ENCODE peak calls at places on chromosome X, in four cellular contexts. Y is HCT116, B is K562, J is HepG2. H is an unnamed sample.

GRCh38 chrX:49167740-49168108 is 4.0 kb upstream of the PLP2 start:
- DNase-seq in Y (no peak), B (no peak), J (no peak), H (no peak)

GRCh38 chrX:41516995-41517660 is 70.0 kb downstream of the NYX start:
- DNase-seq in Y (no peak), B (no peak), J (no peak), H (no peak)

GRCh38 chrX:121831601-121832000 is 784.2 kb downstream of the GLUD2 start:
- DNase-seq in Y (no peak), B (no peak), J (no peak), H (no peak)

GRCh38 chrX:110409925-110410324 is 51.3 kb downstream of the RTL9 start:
- DNase-seq in Y (no peak), B (peak; percentile 53), J (no peak), H (no peak)

GRCh38 chrX:27435031-27435430 is 28.1 kb downstream of the PPP4R3C start:
- DNase-seq in Y (no peak), B (no peak), J (no peak), H (no peak)

GRCh38 chrX:12798601-12799000 is 7.4 kb downstream of the PRPS2 start:
- DNase-seq in Y (no peak), B (no peak), J (no peak), H (no peak)

GRCh38 chrX:20066968-20067708 is 49.6 kb downstream of the MAP7D2 start:
- DNase-seq in Y (peak; percentile 38), B (peak; percentile 27), J (peak; percentile 35), H (peak; percentile 30)

GRCh38 chrX:67585401-67585800 is 41.6 kb downstream of the AR start:
- DNase-seq in Y (no peak), B (no peak), J (no peak), H (no peak)

GRCh38 chrX:153944140-153944799 is at the start of gene RENBP:
- DNase-seq in Y (no peak), B (peak; percentile 59), J (no peak), H (no peak)

GRCh38 chrX:39823424-39823823 is 274.3 kb downstream of the BCOR start:
- DNase-seq in Y (no peak), B (no peak), J (no peak), H (no peak)

GRCh38 chrX:148872153-148872540 is 371.7 kb downstream of the AFF2 start:
- DNase-seq in Y (no peak), B (no peak), J (no peak), H (no peak)

GRCh38 chrX:1661048-1661921 is 46.4 kb downstream of the ASMT start:
- DNase-seq in Y (peak; percentile 60), B (peak; percentile 26), J (peak; percentile 13), H (no peak)

GRCh38 chrX:104833401-104833800 is 267.4 kb downstream of the IL1RAPL2 start:
- DNase-seq in Y (no peak), B (no peak), J (no peak), H (no peak)

GRCh38 chrX:150889131-150889530 is 9.3 kb downstream of the CD99L2 start:
- DNase-seq in Y (no peak), B (no peak), J (no peak), H (no peak)

GRCh38 chrX:70464051-70464450 is 19.4 kb downstream of the DLG3 start:
- DNase-seq in Y (no peak), B (no peak), J (no peak), H (no peak)

GRCh38 chrX:44265559-44265958 is 77.9 kb downstream of the EFHC2 start:
- DNase-seq in Y (no peak), B (no peak), J (no peak), H (no peak)

GRCh38 chrX:23612846-23613245 is 54.4 kb upstream of the PRDX4 start:
- DNase-seq in Y (no peak), B (no peak), J (no peak), H (no peak)

GRCh38 chrX:11588097-11588496 is 77.6 kb downstream of the ARHGAP6 start:
- DNase-seq in Y (no peak), B (peak; percentile 4), J (no peak), H (no peak)

GRCh38 chrX:54826598-54826997 is 19.1 kb downstream of the MAGED2 start:
- DNase-seq in Y (no peak), B (no peak), J (no peak), H (no peak)

GRCh38 chrX:134542485-134542884 is 82.5 kb downstream of the HPRT1 start:
- DNase-seq in Y (no peak), B (peak; percentile 35), J (no peak), H (no peak)

GRCh38 chrX:15524417-15524816 is 23.8 kb downstream of the BMX start:
- DNase-seq in Y (no peak), B (no peak), J (no peak), H (no peak)

GRCh38 chrX:48905090-48905790 is 6.2 kb downstream of the SLC35A2 start:
- DNase-seq in Y (no peak), B (no peak), J (no peak), H (no peak)

GRCh38 chrX:24928114-24928513 is 87.7 kb downstream of the ARX start:
- DNase-seq in Y (no peak), B (no peak), J (no peak), H (no peak)

GRCh38 chrX:139890991-139891700 is 41.7 kb downstream of the ATP11C start:
- DNase-seq in Y (no peak), B (peak; percentile 45), J (no peak), H (no peak)

GRCh38 chrX:15721911-15722310 is 16.2 kb upstream of the CA5B start:
- DNase-seq in Y (no peak), B (no peak), J (no peak), H (no peak)

GRCh38 chrX:108439434-108439883 is at the start of gene COL4A5:
- DNase-seq in Y (peak; percentile 80), B (peak; percentile 70), J (peak; percentile 84), H (peak; percentile 38)

GRCh38 chrX:103536732-103537131 is 17.4 kb upstream of the RAB40A start:
- DNase-seq in Y (no peak), B (no peak), J (no peak), H (no peak)
- TF ChIP-seq TCF7L2 in Y (no peak), B (no peak), J (no peak), H (no peak)

GRCh38 chrX:87397103-87397886 is 120.3 kb upstream of the KLHL4 start:
- DNase-seq in Y (no peak), B (no peak), J (no peak), H (no peak)
- TF ChIP-seq POLR2AphosphoS5 in Y (no peak), B (no peak), J (no peak), H (no peak)

GRCh38 chrX:120244735-120245498 is 5.7 kb upstream of the ZBTB33 start:
- DNase-seq in Y (peak; percentile 77), B (peak; percentile 69), J (peak; percentile 71), H (peak; percentile 62)
- TF ChIP-seq REST in Y (no peak), B (no peak), J (peak; percentile 15), H (peak; percentile 47)

DNA sequence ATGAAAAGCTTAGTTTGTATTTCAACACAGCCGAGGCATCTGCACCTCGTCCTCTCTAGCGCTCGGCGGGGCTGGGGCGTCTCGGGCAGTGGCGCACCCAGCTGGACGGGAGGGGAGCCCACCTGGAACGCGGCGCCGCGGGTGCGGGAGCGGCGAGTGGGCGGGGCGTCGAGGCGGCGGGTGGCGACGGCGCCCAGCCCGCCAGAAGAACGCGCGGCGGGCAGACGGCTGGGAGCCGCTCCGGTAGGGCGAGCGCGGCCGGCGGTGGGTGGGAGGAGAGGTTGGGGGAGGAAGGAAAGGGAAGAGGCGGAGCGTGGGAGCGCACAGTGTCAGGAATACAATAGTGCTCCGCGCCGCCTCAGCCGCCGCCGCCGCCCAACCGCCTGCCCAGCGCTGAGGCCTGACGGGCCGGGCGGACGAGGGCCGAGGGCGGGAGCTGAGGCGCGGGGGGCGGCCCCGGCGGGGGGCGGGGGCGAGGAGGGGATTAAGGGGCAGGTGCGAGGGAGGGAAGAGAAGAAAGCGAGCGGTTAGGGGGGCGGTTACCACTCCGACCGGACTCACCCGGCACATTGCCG is at the start of gene JADE3:
- DNase-seq in Y (peak; percentile 29), B (peak; percentile 59), J (peak; percentile 55), H (peak; percentile 2)
- TF ChIP-seq TCF7L2 in Y (no peak), B (no peak), J (no peak), H (no peak)

GRCh38 chrX:47658684-47659515 is at the start of gene UXT:
- DNase-seq in Y (peak; percentile 89), B (peak; percentile 91), J (peak; percentile 91), H (peak; percentile 78)
- TF ChIP-seq POLR2AphosphoS5 in Y (peak; percentile 2), B (peak; percentile 63), J (peak; percentile 67), H (peak; percentile 67)

GRCh38 chrX:45907776-45908175 is 637.4 kb downstream of the ZNF674 start:
- DNase-seq in Y (no peak), B (peak; percentile 5), J (no peak), H (no peak)

GRCh38 chrX:45912316-45912715 is 632.9 kb downstream of the ZNF674 start:
- DNase-seq in Y (no peak), B (no peak), J (no peak), H (no peak)
- TF ChIP-seq REST in Y (no peak), B (no peak), J (no peak), H (no peak)

DNA sequence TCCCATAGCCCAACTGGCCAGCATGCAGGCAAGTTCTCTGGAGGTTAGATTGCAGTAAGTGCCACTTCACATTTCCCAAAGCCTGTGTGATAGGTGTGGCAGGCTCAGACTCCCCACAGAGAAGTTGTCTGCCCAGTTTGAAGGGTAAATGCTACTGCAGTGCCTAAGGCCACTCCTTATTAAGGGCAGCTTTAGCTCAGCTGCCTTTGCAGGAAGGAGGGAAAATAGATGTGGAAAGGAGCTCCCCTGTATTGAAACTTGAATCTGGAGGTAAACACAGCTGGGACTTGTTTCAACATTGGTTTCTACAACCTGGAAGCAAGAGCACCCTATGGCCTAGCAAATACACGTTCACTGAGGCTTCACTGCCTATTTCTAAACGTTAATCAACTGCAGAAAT is 22.4 kb downstream of the NEXMIF start:
- DNase-seq in Y (no peak), B (no peak), J (no peak), H (no peak)
- TF ChIP-seq TCF7L2 in Y (no peak), B (no peak), J (no peak), H (no peak)

H was measured in Panc1.